ENCODE peak calls at places on chromosomes 1 and 21, in ten cellular contexts. B, V, O, J, H, G, W, R, C and A are unnamed samples.

GRCh38 chr21:16117331-16117730 is 387.5 kb downstream of the USP25 start:
- DNase-seq in B (no peak), V (no peak), O (peak; percentile 48), J (no peak), H (no peak), G (no peak), W (no peak), R (no peak), C (no peak), A (no peak)

GRCh38 chr1:23461050-23461449 is 22.9 kb downstream of the ASAP3 start:
- DNase-seq in B (no peak), V (no peak), O (no peak), J (no peak), H (no peak), G (no peak), W (no peak), R (no peak), C (no peak), A (no peak)

GRCh38 chr21:35796834-35797233 is 263.5 kb downstream of the SETD4 start:
- DNase-seq in B (peak; percentile 64), V (no peak), O (no peak), J (no peak), H (no peak), G (no peak), W (no peak), R (no peak), C (no peak), A (no peak)

GRCh38 chr1:100718581-100718980 is 961 bp upstream of the VCAM1 start:
- DNase-seq in B (no peak), V (no peak), O (no peak), J (no peak), H (no peak), G (no peak), W (no peak), R (no peak), C (no peak), A (no peak)

GRCh38 chr1:196680107-196680506 is 28.3 kb downstream of the CFH start:
- DNase-seq in B (peak; percentile 64), V (no peak), O (peak; percentile 46), J (no peak), H (no peak), G (no peak), W (no peak), R (no peak), C (no peak), A (no peak)

GRCh38 chr1:29884740-29885139 is 648.4 kb downstream of the PTPRU start:
- DNase-seq in B (no peak), V (no peak), O (no peak), J (no peak), H (no peak), G (no peak), W (no peak), R (no peak), C (no peak), A (no peak)

GRCh38 chr1:232574867-232575523 is 54.9 kb downstream of the SIPA1L2 start:
- DNase-seq in B (peak; percentile 39), V (no peak), O (no peak), J (no peak), H (no peak), G (no peak), W (no peak), R (no peak), C (no peak), A (no peak)

GRCh38 chr1:21294266-21295058 is 4.2 kb upstream of the ECE1 start:
- DNase-seq in B (peak; percentile 19), V (peak; percentile 67), O (peak; percentile 31), J (peak; percentile 42), H (no peak), G (peak; percentile 74), W (no peak), R (no peak), C (no peak), A (peak; percentile 92)

GRCh38 chr1:181135462-181135781 is 46.9 kb downstream of the IER5 start:
- DNase-seq in B (peak; percentile 21), V (no peak), O (peak; percentile 49), J (no peak), H (no peak), G (no peak), W (no peak), R (no peak), C (no peak), A (peak; percentile 43)

GRCh38 chr1:221781102-221781744 is 39.3 kb upstream of the DUSP10 start:
- DNase-seq in B (no peak), V (peak; percentile 64), O (peak; percentile 24), J (no peak), H (no peak), G (no peak), W (no peak), R (no peak), C (peak; percentile 31), A (no peak)

GRCh38 chr1:115198938-115199337 is 109.6 kb upstream of the TSPAN2 start:
- DNase-seq in B (peak; percentile 26), V (no peak), O (peak; percentile 47), J (no peak), H (peak; percentile 57), G (peak; percentile 79), W (no peak), R (no peak), C (no peak), A (no peak)

GRCh38 chr1:192485692-192486436 is 89.7 kb upstream of the RGS1 start:
- DNase-seq in B (peak; percentile 85), V (peak; percentile 47), O (peak; percentile 99), J (peak; percentile 82), H (peak; percentile 63), G (peak; percentile 75), W (peak; percentile 36), R (no peak), C (peak; percentile 47), A (no peak)

GRCh38 chr1:113191579-113192076 is 118.6 kb downstream of the LRIG2 start:
- DNase-seq in B (peak; percentile 15), V (no peak), O (peak; percentile 2), J (no peak), H (no peak), G (no peak), W (no peak), R (no peak), C (no peak), A (no peak)

GRCh38 chr21:37276377-37276776 is 9.2 kb upstream of the VPS26C start:
- DNase-seq in B (no peak), V (no peak), O (no peak), J (no peak), H (no peak), G (no peak), W (no peak), R (no peak), C (no peak), A (no peak)

GRCh38 chr1:158014702-158015320 is 21.4 kb downstream of the KIRREL1 start:
- DNase-seq in B (no peak), V (no peak), O (no peak), J (no peak), H (no peak), G (no peak), W (no peak), R (peak; percentile 83), C (no peak), A (no peak)

GRCh38 chr1:158019177-158019868 is 25.9 kb downstream of the KIRREL1 start:
- DNase-seq in B (peak; percentile 96), V (no peak), O (peak; percentile 98), J (peak; percentile 67), H (peak; percentile 67), G (no peak), W (peak; percentile 37), R (peak; percentile 78), C (no peak), A (no peak)

GRCh38 chr1:158017800-158018595 is 24.6 kb downstream of the KIRREL1 start:
- DNase-seq in B (no peak), V (no peak), O (peak; percentile 66), J (no peak), H (no peak), G (no peak), W (no peak), R (no peak), C (no peak), A (no peak)

GRCh38 chr1:158013840-158014520 is 20.5 kb downstream of the KIRREL1 start:
- DNase-seq in B (no peak), V (no peak), O (peak; percentile 60), J (no peak), H (no peak), G (no peak), W (no peak), R (peak; percentile 81), C (no peak), A (no peak)

GRCh38 chr1:158016651-158017335 is 23.3 kb downstream of the KIRREL1 start:
- DNase-seq in B (peak; percentile 70), V (no peak), O (no peak), J (no peak), H (no peak), G (no peak), W (no peak), R (no peak), C (no peak), A (no peak)
- H3K4me1 ChIP-seq in B (peaks cover 64% of the 10 kb centered on the region), V (peaks cover 68% of the 10 kb centered on the region), O (peaks cover 75% of the 10 kb centered on the region), J (no peaks in the 10 kb centered on the region), H (peaks cover 44% of the 10 kb centered on the region), G (peaks cover 14% of the 10 kb centered on the region), W (peaks cover 21% of the 10 kb centered on the region), R (peaks cover 78% of the 10 kb centered on the region), C (no peaks in the 10 kb centered on the region), A (no peaks in the 10 kb centered on the region)

GRCh38 chr1:208234721-208235120 is 9.5 kb downstream of the PLXNA2 start:
- DNase-seq in B (no peak), V (no peak), O (no peak), J (no peak), H (no peak), G (no peak), W (peak; percentile 35), R (no peak), C (no peak), A (no peak)
- H3K4me1 ChIP-seq in B (peaks cover 29% of the 10 kb centered on the region), V (peaks cover 100% of the 10 kb centered on the region), O (peaks cover 10% of the 10 kb centered on the region), J (peaks cover 6% of the 10 kb centered on the region), H (peaks cover 52% of the 10 kb centered on the region), G (peaks cover 41% of the 10 kb centered on the region), W (peaks cover 72% of the 10 kb centered on the region), R (no peaks in the 10 kb centered on the region), C (peaks cover 27% of the 10 kb centered on the region), A (peaks cover 4% of the 10 kb centered on the region)

DNA sequence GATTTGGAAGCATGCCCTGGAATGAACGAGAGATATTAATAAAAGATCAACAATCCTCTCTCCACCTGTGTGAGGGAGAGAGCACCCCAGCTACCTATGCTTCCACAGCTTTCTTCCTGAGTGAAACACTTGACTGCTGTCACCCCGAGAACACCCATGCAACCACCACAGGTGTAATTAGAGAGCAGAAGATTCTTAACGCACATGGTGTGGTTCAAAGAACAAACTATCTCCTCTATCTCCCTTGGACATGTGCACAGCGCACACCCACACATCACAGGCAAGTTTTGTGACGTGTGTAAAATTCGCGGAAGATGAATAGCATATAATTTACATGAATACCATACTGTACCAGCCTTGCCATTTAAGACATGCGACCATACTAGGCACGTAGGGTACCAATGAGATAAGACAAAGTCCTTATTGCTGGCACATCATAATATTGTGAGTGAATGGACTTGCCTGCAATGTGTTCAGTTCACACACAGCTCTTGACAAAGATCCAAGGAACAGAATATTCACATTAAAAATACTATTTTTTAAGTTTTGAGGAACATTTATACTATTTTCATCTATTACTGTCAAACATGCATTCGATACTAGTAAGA is 11.6 kb downstream of the ERRFI1 start:
- DNase-seq in B (no peak), V (no peak), O (peak; percentile 7), J (no peak), H (no peak), G (no peak), W (no peak), R (no peak), C (no peak), A (no peak)
- H3K4me1 ChIP-seq in B (peaks cover 43% of the 10 kb centered on the region), V (peaks cover 63% of the 10 kb centered on the region), O (peaks cover 34% of the 10 kb centered on the region), J (peaks cover 20% of the 10 kb centered on the region), H (peaks cover 19% of the 10 kb centered on the region), G (peaks cover 6% of the 10 kb centered on the region), W (peaks cover 77% of the 10 kb centered on the region), R (peaks cover 19% of the 10 kb centered on the region), C (peaks cover 45% of the 10 kb centered on the region), A (no peaks in the 10 kb centered on the region)

GRCh38 chr21:40841524-40842196 is 5.3 kb downstream of the DSCAM start:
- DNase-seq in B (peak; percentile 57), V (peak; percentile 65), O (peak; percentile 40), J (peak; percentile 46), H (peak; percentile 29), G (peak; percentile 73), W (no peak), R (no peak), C (peak; percentile 77), A (no peak)
- H3K4me1 ChIP-seq in B (no peaks in the 10 kb centered on the region), V (no peaks in the 10 kb centered on the region), O (no peaks in the 10 kb centered on the region), J (peaks cover 3% of the 10 kb centered on the region), H (no peaks in the 10 kb centered on the region), G (no peaks in the 10 kb centered on the region), W (no peaks in the 10 kb centered on the region), R (no peaks in the 10 kb centered on the region), C (no peaks in the 10 kb centered on the region), A (no peaks in the 10 kb centered on the region)